ENCODE peak calls at places on chromosomes 6 and 20, in nine cellular contexts. T is H1; M is activated T-helper 1 cell treated with anti-CD3 and anti-CD28 coated beads, Interleukin-12 subunit alpha, Interleukin-12 subunit beta, Interleukin-2, Interleukin-4 antibody, amounts not matched to agents 30 ng/mL and 10 ng/mL and 1 ng/mL, durations not matched to agents 14 hours and 24 hours and 36 hours; Y is nephron progenitor cell; F is cardiac fibroblast; X is neural progenitor cell; A is Karpas-422; R is PC-3; Q is hepatic stellate cell. N is an unnamed sample.

GRCh38 chr20:62887147-62887859 is 25.7 kb upstream of the TCFL5 start:
- DNase-seq in X (no peak), T (no peak), A (no peak), Y (no peak), F (peak), R (peak), M (no peak), Q (peak), N (no peak)

GRCh38 chr6:66103954-66104353 is 396.9 kb upstream of the EYS start:
- DNase-seq in M (no peak), X (no peak), Y (no peak), F (no peak), T (no peak), Q (no peak), A (no peak), R (no peak), N (peak)

GRCh38 chr20:15658295-15658694 is 915.0 kb downstream of the KIF16B start:
- DNase-seq in X (peak), F (no peak), T (no peak), Q (no peak), A (peak), R (no peak), M (no peak), Y (no peak), N (no peak)

GRCh38 chr20:32232487-32232886 is 24.8 kb downstream of the POFUT1 start:
- DNase-seq in A (no peak), Y (no peak), M (no peak), Q (no peak), T (no peak), X (no peak), F (no peak), R (no peak), N (no peak)

GRCh38 chr20:62641749-62642665 is at the start of gene SLCO4A1:
- DNase-seq in F (peak), R (peak), A (peak), M (peak), Y (peak), Q (peak), X (peak), T (no peak), N (peak)

GRCh38 chr6:156420172-156420993 is 356.8 kb upstream of the ARID1B start:
- DNase-seq in Y (no peak), T (no peak), R (no peak), A (no peak), X (no peak), F (peak), M (no peak), Q (peak), N (no peak)

GRCh38 chr20:50506270-50506579 is 4.0 kb upstream of the PTPN1 start:
- DNase-seq in X (no peak), M (no peak), F (no peak), Q (no peak), A (no peak), Y (no peak), T (no peak), R (no peak), N (no peak)

GRCh38 chr6:139338845-139339244 is 35.6 kb downstream of the CITED2 start:
- DNase-seq in R (no peak), Y (no peak), T (no peak), X (no peak), M (no peak), Q (no peak), F (peak), A (no peak), N (no peak)

GRCh38 chr6:50318536-50318935 is 268.8 kb upstream of the DEFB112 start:
- DNase-seq in Y (no peak), M (no peak), R (no peak), X (no peak), A (no peak), T (no peak), F (no peak), Q (no peak), N (no peak)

GRCh38 chr6:110529355-110529754 is 52.9 kb upstream of the SLC22A16 start:
- DNase-seq in F (peak), X (no peak), T (no peak), Y (no peak), Q (peak), M (no peak), A (no peak), R (peak), N (no peak)

GRCh38 chr6:163718537-163718936 is 304.0 kb downstream of the QKI start:
- DNase-seq in Q (no peak), R (no peak), F (no peak), Y (no peak), M (no peak), X (no peak), A (no peak), T (no peak), N (no peak)

GRCh38 chr6:166598441-166599138 is 12.1 kb upstream of the RAMACL start:
- DNase-seq in Y (no peak), X (no peak), A (no peak), M (no peak), T (no peak), R (no peak), Q (peak), F (peak), N (no peak)

GRCh38 chr6:37783025-37783825 is 36.3 kb upstream of the ZFAND3 start:
- DNase-seq in Q (peak), M (no peak), T (peak), R (peak), A (no peak), Y (no peak), X (peak), F (peak), N (peak)

GRCh38 chr6:107616776-107617175 is 126.9 kb downstream of the SOBP start:
- DNase-seq in R (no peak), X (peak), T (no peak), Q (no peak), Y (no peak), F (no peak), M (no peak), A (no peak), N (no peak)

GRCh38 chr20:34250005-34250404 is 8.8 kb downstream of the ASIP start:
- DNase-seq in Q (no peak), R (no peak), Y (no peak), T (no peak), M (no peak), A (no peak), F (no peak), X (no peak), N (no peak)